ENCODE peak calls at places on chromosomes 16 and 17, in ten cellular contexts. O is mammary epithelial cell, T is fibroblast of pulmonary artery, C is transverse colon, E is heart left ventricle, I is SK-N-SH, U is ascending aorta, V is lung, P is AG10803, W is cardiac fibroblast. F is an unnamed sample.

GRCh38 chr16:4309833-4310266 is 6.0 kb upstream of the GLIS2 start:
- DNase-seq in V (peak; percentile 67), P (peak; percentile 55), W (peak; percentile 62), T (peak; percentile 61), U (peak; percentile 84), E (peak; percentile 70), C (peak; percentile 72), I (no peak), O (no peak), F (peak; percentile 89)

GRCh38 chr17:31753011-31753410 is 106.0 kb downstream of the COPRS start:
- DNase-seq in U (no peak), P (no peak), I (no peak), C (peak; percentile 41), W (no peak), O (no peak), V (no peak), E (no peak), T (no peak), F (no peak)

GRCh38 chr17:59666235-59666634 is 41.0 kb downstream of the PTRH2 start:
- DNase-seq in C (peak; percentile 42), V (no peak), E (no peak), T (peak; percentile 25), I (no peak), U (no peak), P (peak; percentile 35), W (peak; percentile 8), O (peak; percentile 35), F (peak; percentile 73)

GRCh38 chr17:17971431-17972125 is 622 bp downstream of the TOM1L2 start:
- DNase-seq in I (peak; percentile 52), W (peak; percentile 43), C (peak; percentile 48), P (no peak), T (no peak), U (peak; percentile 74), V (peak; percentile 48), O (no peak), E (peak; percentile 69), F (peak; percentile 17)

GRCh38 chr17:81135503-81136283 is 29.6 kb upstream of the PVALEF start:
- DNase-seq in W (no peak), O (no peak), I (no peak), V (no peak), T (no peak), E (no peak), U (no peak), P (no peak), C (no peak), F (no peak)

GRCh38 chr16:9901-10665 is 43.3 kb downstream of the POLR3K start:
- DNase-seq in U (peak; percentile 72), T (peak; percentile 14), P (no peak), C (peak; percentile 26), W (no peak), I (no peak), V (no peak), O (no peak), E (no peak), F (no peak)

GRCh38 chr16:21156767-21157467 is 1.6 kb upstream of the LDAF1 start:
- DNase-seq in E (peak; percentile 40), U (no peak), O (peak; percentile 63), V (no peak), I (peak; percentile 85), C (peak; percentile 30), T (peak; percentile 89), W (peak; percentile 89), P (peak; percentile 81), F (peak; percentile 82)

GRCh38 chr17:79843917-79844815 is 4.9 kb upstream of the CBX4 start:
- DNase-seq in V (no peak), E (peak; percentile 78), W (peak; percentile 79), O (peak; percentile 16), I (peak; percentile 94), U (no peak), C (peak; percentile 69), P (peak; percentile 73), T (peak; percentile 70), F (peak; percentile 70)

GRCh38 chr17:18166894-18167293 is 16.7 kb upstream of the ALKBH5 start:
- DNase-seq in W (peak; percentile 25), T (no peak), V (no peak), I (no peak), C (no peak), U (no peak), O (no peak), P (no peak), E (no peak), F (no peak)

GRCh38 chr17:362721-363120 is 10.1 kb upstream of the RPH3AL start:
- DNase-seq in P (no peak), E (no peak), C (no peak), V (no peak), O (no peak), T (no peak), I (no peak), W (no peak), U (peak; percentile 52), F (no peak)

GRCh38 chr16:14562691-14563491 is 67.2 kb downstream of the PARN start:
- DNase-seq in V (no peak), T (peak; percentile 38), W (peak; percentile 56), C (peak; percentile 41), O (peak; percentile 92), E (peak; percentile 21), U (no peak), P (peak; percentile 57), I (no peak), F (peak; percentile 68)

GRCh38 chr16:65500007-65500406 is 378.1 kb upstream of the CDH11 start:
- DNase-seq in E (no peak), T (no peak), P (no peak), O (peak; percentile 6), W (no peak), C (no peak), U (no peak), I (no peak), V (no peak), F (no peak)

GRCh38 chr17:19641687-19642372 is 6.7 kb upstream of the ALDH3A2 start:
- DNase-seq in O (peak; percentile 43), P (no peak), T (no peak), C (no peak), V (no peak), I (no peak), W (no peak), E (no peak), U (no peak), F (no peak)

GRCh38 chr16:5447734-5448133 is 350.1 kb upstream of the EEF2KMT start:
- DNase-seq in W (no peak), U (no peak), I (no peak), C (no peak), O (no peak), T (no peak), V (no peak), E (no peak), P (no peak), F (no peak)

GRCh38 chr17:5254903-5255521 is 20.4 kb upstream of the SCIMP start:
- DNase-seq in U (no peak), V (no peak), W (no peak), C (no peak), O (no peak), I (no peak), T (no peak), P (no peak), E (no peak), F (peak; percentile 15)

GRCh38 chr17:28888832-28889231 is 8.7 kb downstream of the FLOT2 start:
- DNase-seq in I (no peak), W (no peak), V (no peak), C (no peak), U (no peak), O (no peak), P (no peak), T (no peak), E (no peak), F (no peak)

DNA sequence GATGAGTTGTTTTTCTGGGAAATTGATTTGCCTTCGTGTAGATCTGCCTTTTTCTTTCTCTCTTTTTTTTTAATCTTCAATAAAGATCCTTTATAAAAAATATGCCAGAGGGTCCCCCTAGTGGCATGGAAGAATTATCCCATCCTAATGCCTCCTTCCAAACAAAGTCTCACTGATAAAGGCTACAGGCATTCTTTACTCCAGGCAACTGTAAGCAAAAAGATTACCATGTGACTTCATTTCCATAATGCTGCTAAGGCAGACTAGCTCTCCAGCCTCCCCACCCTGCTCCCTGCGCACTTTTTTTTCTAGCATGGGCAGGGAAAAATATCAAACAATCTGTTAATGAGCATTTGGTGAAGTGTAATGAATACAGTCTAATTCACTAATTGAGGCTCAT is 220.2 kb upstream of the CDH8 start:
- DNase-seq in E (no peak), U (no peak), V (no peak), T (no peak), W (no peak), P (no peak), I (peak; percentile 7), C (no peak), O (peak; percentile 45), F (no peak)
- TF ChIP-seq CTCF in E (peak; percentile 6), U (no peak), V (no peak), T (no peak), W (no peak), P (no peak), I (peak; percentile 60), C (no peak), O (peak; percentile 62), F (no peak)

GRCh38 chr16:27408602-27409031 is 6.6 kb downstream of the IL21R start:
- DNase-seq in O (peak; percentile 21), U (no peak), I (no peak), W (no peak), E (no peak), V (no peak), C (no peak), P (peak; percentile 13), T (no peak), F (no peak)
- H3K4me3 ChIP-seq in O (no peak overlapping the region), U (no peak overlapping the region), I (no peak overlapping the region), W (no peak overlapping the region), E (no peak overlapping the region), V (no peak overlapping the region), C (no peak overlapping the region), P (no peak overlapping the region), T (no peak overlapping the region), F (no peak overlapping the region)

DNA sequence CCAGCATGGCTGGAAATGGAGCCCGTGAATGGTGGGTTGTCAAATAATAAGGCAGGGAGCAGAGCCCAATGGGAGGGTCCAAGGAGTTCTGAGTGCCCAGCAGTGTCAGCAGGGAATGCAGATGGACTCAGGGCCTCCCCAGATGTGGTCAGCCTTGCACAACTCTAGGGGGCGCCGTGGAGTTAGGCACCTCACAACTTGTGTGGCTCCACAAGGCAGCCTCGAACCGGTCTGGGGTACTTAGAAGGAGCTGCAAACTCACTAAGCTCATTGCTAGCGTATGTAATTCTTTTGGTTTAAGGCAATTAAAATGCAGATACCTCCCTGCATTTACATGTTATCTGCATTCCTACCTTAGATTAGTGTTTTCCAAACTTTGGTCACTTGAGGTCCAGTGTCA is 18.1 kb downstream of the IRF8 start:
- DNase-seq in P (no peak), I (no peak), C (no peak), U (no peak), T (no peak), V (no peak), E (no peak), O (no peak), W (no peak), F (no peak)
- TF ChIP-seq CTCF in P (peak; percentile 18), I (peak; percentile 25), C (no peak), U (no peak), T (no peak), V (no peak), E (no peak), O (no peak), W (peak; percentile 5), F (peak; percentile 12)

GRCh38 chr16:68642047-68642435 is 3.1 kb upstream of the CDH3 start:
- DNase-seq in P (no peak), C (no peak), U (no peak), I (no peak), W (no peak), V (no peak), T (no peak), E (no peak), O (no peak), F (no peak)
- H3K4me3 ChIP-seq in P (no peak overlapping the region), C (no peak overlapping the region), U (no peak overlapping the region), I (no peak overlapping the region), W (no peak overlapping the region), V (no peak overlapping the region), T (no peak overlapping the region), E (no peak overlapping the region), O (no peak overlapping the region), F (no peak overlapping the region)

GRCh38 chr16:68539704-68540370 is 746 bp downstream of the ZFP90 start:
- DNase-seq in T (no peak), I (no peak), P (peak; percentile 18), W (peak; percentile 18), U (no peak), O (peak; percentile 53), C (no peak), V (no peak), E (no peak), F (no peak)
- TF ChIP-seq CTCF in T (no peak), I (no peak), P (no peak), W (no peak), U (no peak), O (no peak), C (no peak), V (no peak), E (no peak), F (no peak)